ENCODE peak calls at places on chromosomes 11 and 22, in five cellular contexts. L is ovary, A is suprapubic skin, O is tibial nerve, W is upper lobe of left lung. N is an unnamed sample.

GRCh38 chr11:199004-199581 is 6.2 kb downstream of the SCGB1C1 start:
- DNase-seq in A (peak; percentile 52), L (peak; percentile 22), W (no peak), O (no peak), N (peak; percentile 6)

GRCh38 chr11:118145285-118146227 is 7.1 kb downstream of the SCN4B start:
- DNase-seq in L (peak; percentile 78), O (peak; percentile 70), W (peak; percentile 94), A (peak; percentile 92), N (peak; percentile 96)

GRCh38 chr11:119389611-119390254 is 8.2 kb upstream of the USP2 start:
- DNase-seq in A (no peak), W (no peak), O (no peak), L (no peak), N (no peak)

GRCh38 chr22:44628856-44629255 is 73.1 kb upstream of the PRR5 start:
- DNase-seq in W (no peak), O (no peak), L (no peak), A (peak; percentile 53), N (no peak)

GRCh38 chr11:75145196-75145971 is 5.5 kb upstream of the SLCO2B1 start:
- DNase-seq in L (no peak), W (no peak), O (no peak), A (peak; percentile 25), N (no peak)

GRCh38 chr11:23226331-23226909 is 366.1 kb upstream of the CCDC179 start:
- DNase-seq in W (no peak), L (no peak), O (no peak), A (no peak), N (no peak)

GRCh38 chr11:19714387-19715363 is 2.0 kb downstream of the NAV2 start:
- DNase-seq in L (peak; percentile 28), A (peak; percentile 75), W (no peak), O (no peak), N (no peak)

GRCh38 chr22:19105867-19106802 is 16.1 kb downstream of the DGCR2 start:
- DNase-seq in O (no peak), W (peak; percentile 59), L (no peak), A (no peak), N (no peak)

GRCh38 chr11:116357769-116358544 is 414.8 kb downstream of the BUD13 start:
- DNase-seq in W (peak; percentile 45), A (no peak), O (no peak), L (no peak), N (peak; percentile 37)

GRCh38 chr11:59668950-59669610 is at the start of gene PATL1:
- DNase-seq in W (peak; percentile 100), A (peak; percentile 100), O (peak; percentile 99), L (peak; percentile 99), N (peak; percentile 100)

GRCh38 chr11:59666969-59667368 is 1.9 kb downstream of the PATL1 start:
- DNase-seq in O (no peak), A (no peak), L (no peak), W (no peak), N (no peak)

GRCh38 chr11:59667812-59668187 is 1.0 kb downstream of the PATL1 start:
- DNase-seq in W (no peak), O (no peak), A (no peak), L (no peak), N (no peak)

GRCh38 chr11:59668188-59668949 is 468 bp downstream of the PATL1 start:
- DNase-seq in W (peak; percentile 81), O (peak; percentile 31), L (peak; percentile 77), A (peak; percentile 88), N (peak; percentile 58)

DNA sequence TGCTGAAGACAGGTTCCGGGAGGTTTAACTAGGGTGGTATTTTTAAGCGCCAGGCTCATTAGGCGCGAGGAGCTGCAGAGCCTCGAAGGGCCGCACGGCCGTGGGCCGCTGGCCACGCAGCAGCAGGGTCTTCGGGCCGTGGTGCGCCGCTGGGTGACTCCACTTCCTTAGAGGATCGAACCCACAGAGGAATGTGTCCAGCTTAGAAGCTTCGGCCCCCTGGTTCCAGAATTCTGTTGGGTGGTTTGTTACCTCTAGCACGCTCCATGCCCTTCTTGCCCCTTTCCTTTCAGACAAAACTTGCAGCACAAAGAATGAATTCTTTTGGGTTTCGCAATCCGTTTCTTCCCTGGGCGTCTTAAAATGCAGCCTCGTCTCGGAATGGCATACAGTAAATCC is 773 bp upstream of the PATL1 start:
- DNase-seq in O (no peak), W (peak; percentile 33), L (peak; percentile 61), A (peak; percentile 70), N (peak; percentile 42)
- TF ChIP-seq POLR2A in O (no peak), W (no peak), L (no peak), A (no peak), N (no peak)

GRCh38 chr22:40406063-40406890 is 35.9 kb downstream of the SGSM3 start:
- DNase-seq in A (no peak), O (no peak), W (no peak), L (no peak), N (no peak)
- TF ChIP-seq EP300 in A (no peak), O (no peak), W (no peak), L (no peak), N (no peak)

GRCh38 chr11:77508031-77508430 is 34.1 kb upstream of the PAK1 start:
- DNase-seq in O (no peak), A (no peak), W (no peak), L (no peak), N (no peak)
- TF ChIP-seq CTCF in O (no peak), A (no peak), W (no peak), L (no peak), N (no peak)

DNA sequence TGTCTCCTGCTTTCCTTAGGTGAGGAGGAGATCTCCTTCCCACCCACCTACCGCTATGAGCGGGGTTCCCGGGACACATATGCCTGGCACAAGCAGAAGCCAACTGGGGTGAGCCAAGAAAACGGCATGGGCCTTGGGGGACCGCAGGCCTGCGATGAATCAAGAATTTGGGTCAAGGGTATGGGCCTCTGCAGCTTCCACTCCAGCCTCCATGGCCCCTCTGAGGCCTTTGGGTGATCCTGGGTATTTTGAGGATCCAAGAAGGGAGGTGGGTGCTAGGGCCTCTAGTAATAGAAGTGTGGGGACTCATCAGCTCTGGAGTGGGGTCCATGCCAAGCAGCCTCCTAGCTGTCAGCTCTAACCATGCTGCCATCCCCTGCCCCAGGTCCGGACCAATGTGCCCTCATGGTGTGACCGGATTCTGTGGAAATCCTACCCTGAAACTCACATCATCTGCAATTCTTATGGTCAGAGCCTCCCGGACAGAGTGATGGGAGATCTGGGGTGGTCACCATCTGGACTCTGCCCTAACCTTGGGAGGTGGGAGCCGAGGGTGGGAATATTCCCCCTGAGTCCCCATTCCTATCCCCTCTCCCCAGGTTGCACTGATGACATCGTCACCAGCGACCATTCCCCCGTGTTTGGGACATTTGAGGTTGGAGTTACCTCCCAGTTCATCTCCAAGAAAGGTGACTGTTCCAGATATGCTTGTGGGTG is 8.6 kb downstream of the INPPL1 start:
- DNase-seq in L (no peak), A (peak; percentile 41), W (peak; percentile 8), O (no peak), N (no peak)
- TF ChIP-seq POLR2A in L (no peak), A (no peak), W (no peak), O (no peak), N (no peak)

GRCh38 chr22:43129426-43130425 is 13.5 kb downstream of the MCAT start:
- DNase-seq in L (no peak), A (no peak), O (no peak), W (no peak), N (no peak)

GRCh38 chr22:43128928-43129424 is 14.2 kb downstream of the MCAT start:
- DNase-seq in L (no peak), O (no peak), A (no peak), W (no peak), N (peak; percentile 77)

GRCh38 chr22:43127166-43127908 is 15.9 kb downstream of the MCAT start:
- DNase-seq in A (no peak), O (no peak), W (no peak), L (no peak), N (peak; percentile 88)

GRCh38 chr22:43128116-43128515 is 15.1 kb downstream of the MCAT start:
- DNase-seq in A (no peak), W (no peak), L (no peak), O (no peak), N (peak; percentile 30)

GRCh38 chr22:43126506-43127165 is 16.1 kb downstream of the BIK start:
- DNase-seq in W (no peak), A (no peak), L (no peak), O (no peak), N (peak; percentile 72)
- TF ChIP-seq EP300 in W (no peak), A (no peak), L (no peak), O (no peak), N (no peak)

N was measured in transverse colon.